ENCODE peak calls at places on chromosome 7, in six cellular contexts. T is testis, P is KG1, M is GM03348, F is fibroblast of gingiva, O is activated T-cell treated with anti-CD3 and anti-CD28 coated beads for 1 hour. S is an unnamed sample.

GRCh38 chr7:127819975-127820778 is 168.2 kb downstream of the SND1 start:
- DNase-seq in M (peak), F (no peak), P (no peak), T (no peak), O (no peak), S (peak)

GRCh38 chr7:127770870-127771269 is 118.9 kb downstream of the SND1 start:
- DNase-seq in P (no peak), M (peak), T (no peak), F (peak), O (no peak), S (peak)

GRCh38 chr7:50265968-50266694 is 38.4 kb upstream of the IKZF1 start:
- DNase-seq in P (no peak), F (no peak), M (no peak), O (no peak), T (no peak), S (no peak)

GRCh38 chr7:91295571-91295970 is 31.3 kb downstream of the FZD1 start:
- DNase-seq in M (no peak), O (no peak), F (no peak), P (no peak), T (no peak), S (no peak)

GRCh38 chr7:107472116-107472515 is 2.3 kb downstream of the GPR22 start:
- DNase-seq in F (no peak), T (no peak), O (no peak), P (no peak), M (no peak), S (no peak)

GRCh38 chr7:128268233-128268632 is 27.2 kb downstream of the LEP start:
- DNase-seq in M (no peak), T (no peak), F (no peak), P (no peak), O (no peak), S (no peak)

GRCh38 chr7:5776894-5777645 is 4.4 kb downstream of the RNF216 start:
- DNase-seq in P (no peak), F (no peak), M (no peak), O (no peak), T (no peak), S (no peak)

GRCh38 chr7:72187179-72187578 is 225.0 kb downstream of the CALN1 start:
- DNase-seq in O (no peak), F (no peak), M (no peak), P (no peak), T (no peak), S (no peak)

GRCh38 chr7:138898255-138898654 is 82.9 kb downstream of the KIAA1549 start:
- DNase-seq in F (no peak), M (no peak), P (no peak), T (no peak), O (no peak), S (no peak)

GRCh38 chr7:41574377-41574776 is 128.5 kb downstream of the INHBA start:
- DNase-seq in P (no peak), O (no peak), T (no peak), F (no peak), M (peak), S (peak)

GRCh38 chr7:8250547-8250946 is 11.4 kb downstream of the ICA1 start:
- DNase-seq in O (no peak), M (no peak), F (no peak), P (no peak), T (no peak), S (no peak)

GRCh38 chr7:27167170-27167505 is 1.8 kb upstream of the HOXA9 start:
- DNase-seq in F (no peak), T (no peak), M (peak), P (no peak), O (no peak), S (peak)

GRCh38 chr7:139776486-139777303 is 1.1 kb downstream of the HIPK2 start:
- DNase-seq in F (peak), T (peak), O (no peak), P (peak), M (peak), S (peak)

GRCh38 chr7:98119257-98119918 is 12.7 kb downstream of the LMTK2 start:
- DNase-seq in O (no peak), T (no peak), F (peak), M (peak), P (no peak), S (peak)

GRCh38 chr7:95102662-95103061 is 195.3 kb downstream of the PPP1R9A start:
- DNase-seq in M (no peak), F (no peak), T (no peak), O (no peak), P (no peak), S (no peak)

GRCh38 chr7:145700488-145700887 is 416.1 kb upstream of the CNTNAP2 start:
- DNase-seq in F (no peak), P (no peak), T (no peak), M (no peak), O (no peak), S (no peak)

GRCh38 chr7:121273467-121274167 is 55.2 kb upstream of the WNT16 start:
- DNase-seq in M (peak), T (no peak), P (no peak), F (peak), O (no peak), S (no peak)

GRCh38 chr7:22913116-22913515 is 90.5 kb upstream of the TOMM7 start:
- DNase-seq in O (no peak), P (no peak), T (no peak), F (no peak), M (no peak), S (no peak)

GRCh38 chr7:2010551-2011265 is 222.0 kb downstream of the MAD1L1 start:
- DNase-seq in F (no peak), O (no peak), P (no peak), M (no peak), T (no peak), S (no peak)

GRCh38 chr7:30770936-30771858 is at the start of gene MINDY4:
- DNase-seq in T (peak), P (no peak), M (peak), O (peak), F (peak), S (peak)

GRCh38 chr7:99232082-99232770 is 24.3 kb upstream of the KPNA7 start:
- DNase-seq in P (no peak), F (no peak), O (no peak), T (no peak), M (no peak), S (no peak)